ENCODE peak calls at places on chromosomes 6 and 20, in seven cellular contexts. C, J, P, R, A, V and K are unnamed samples.
A peak's percentile ranks its signal among the peaks of the same experiment; 100 is the strongest.

GRCh38 chr6:111984081-111984480 is 69.8 kb upstream of the CCN6 start:
- DNase-seq in C (no peak), J (no peak), P (no peak), R (no peak), A (no peak), V (no peak), K (no peak)

GRCh38 chr6:40587240-40588069 is at the start of gene LRFN2:
- DNase-seq in C (peak; percentile 90), J (peak; percentile 2), P (no peak), R (peak; percentile 49), A (peak; percentile 29), V (peak; percentile 73), K (peak; percentile 92)

GRCh38 chr20:46104262-46104661 is 13.9 kb upstream of the CD40 start:
- DNase-seq in C (no peak), J (no peak), P (no peak), R (no peak), A (no peak), V (no peak), K (no peak)

GRCh38 chr20:45487231-45487635 is 17.7 kb downstream of the WFDC2 start:
- DNase-seq in C (peak; percentile 9), J (no peak), P (no peak), R (no peak), A (no peak), V (no peak), K (peak; percentile 50)

GRCh38 chr6:164396071-164397047 is 913.0 kb downstream of the C6orf118 start:
- DNase-seq in C (no peak), J (peak; percentile 25), P (no peak), R (no peak), A (no peak), V (no peak), K (no peak)

GRCh38 chr6:74872754-74873446 is 333.0 kb downstream of the COL12A1 start:
- DNase-seq in C (no peak), J (peak; percentile 59), P (no peak), R (no peak), A (no peak), V (no peak), K (no peak)

GRCh38 chr6:161249327-161249726 is 24.5 kb downstream of the AGPAT4 start:
- DNase-seq in C (no peak), J (no peak), P (no peak), R (no peak), A (no peak), V (no peak), K (no peak)

GRCh38 chr6:40957616-40958492 is 81.2 kb downstream of the UNC5CL start:
- DNase-seq in C (no peak), J (peak; percentile 100), P (peak; percentile 55), R (no peak), A (no peak), V (no peak), K (no peak)

GRCh38 chr6:142935553-142936517 is 9.1 kb downstream of the HIVEP2 start:
- DNase-seq in C (no peak), J (no peak), P (no peak), R (no peak), A (no peak), V (peak; percentile 69), K (no peak)

GRCh38 chr20:4017051-4017702 is 1.8 kb upstream of the RNF24 start:
- DNase-seq in C (no peak), J (peak; percentile 84), P (no peak), R (no peak), A (no peak), V (no peak), K (no peak)

GRCh38 chr6:39076086-39076992 is 27.8 kb downstream of the GLP1R start:
- DNase-seq in C (no peak), J (no peak), P (no peak), R (no peak), A (no peak), V (peak; percentile 38), K (no peak)

GRCh38 chr20:61115627-61116026 is 136.4 kb upstream of the CDH4 start:
- DNase-seq in C (peak; percentile 61), J (no peak), P (no peak), R (no peak), A (no peak), V (no peak), K (no peak)

GRCh38 chr6:152087096-152087495 is 279.6 kb downstream of the ESR1 start:
- DNase-seq in C (no peak), J (peak; percentile 58), P (no peak), R (no peak), A (no peak), V (no peak), K (no peak)

GRCh38 chr6:82022614-82023102 is 224.9 kb downstream of the IBTK start:
- DNase-seq in C (peak; percentile 16), J (peak; percentile 96), P (no peak), R (no peak), A (no peak), V (no peak), K (no peak)

GRCh38 chr20:17471606-17472187 is 59.5 kb downstream of the BFSP1 start:
- DNase-seq in C (no peak), J (no peak), P (no peak), R (no peak), A (no peak), V (no peak), K (no peak)

GRCh38 chr20:5168582-5169396 is 42.0 kb downstream of the CDS2 start:
- DNase-seq in C (no peak), J (peak; percentile 37), P (peak; percentile 77), R (peak; percentile 69), A (no peak), V (no peak), K (no peak)

GRCh38 chr20:51221791-51222408 is 199.0 kb upstream of the KCNG1 start:
- DNase-seq in C (no peak), J (peak; percentile 6), P (peak; percentile 24), R (no peak), A (no peak), V (no peak), K (no peak)

GRCh38 chr6:108737594-108738546 is 110.4 kb upstream of the ARMC2 start:
- DNase-seq in C (no peak), J (peak; percentile 76), P (peak; percentile 52), R (no peak), A (no peak), V (no peak), K (no peak)

GRCh38 chr20:63020681-63021080 is 13.9 kb upstream of the BHLHE23 start:
- DNase-seq in C (no peak), J (no peak), P (no peak), R (no peak), A (no peak), V (no peak), K (no peak)

GRCh38 chr6:158799051-158799792 is 19.9 kb downstream of the EZR start:
- DNase-seq in C (no peak), J (peak; percentile 90), P (no peak), R (no peak), A (no peak), V (peak; percentile 36), K (peak; percentile 72)

GRCh38 chr6:138923561-138923960 is 64.5 kb downstream of the REPS1 start:
- DNase-seq in C (no peak), J (peak; percentile 36), P (no peak), R (no peak), A (no peak), V (no peak), K (no peak)

GRCh38 chr6:28838289-28838633 is 85.5 kb downstream of the TRIM27 start:
- DNase-seq in C (peak; percentile 71), J (no peak), P (no peak), R (peak; percentile 21), A (peak; percentile 71), V (peak; percentile 76), K (no peak)

GRCh38 chr6:157099912-157100593 is 223.3 kb downstream of the TMEM242 start:
- DNase-seq in C (no peak), J (no peak), P (no peak), R (no peak), A (peak; percentile 3), V (peak; percentile 82), K (no peak)

GRCh38 chr6:110874880-110875547 is 429 bp downstream of the AMD1 start:
- DNase-seq in C (no peak), J (no peak), P (no peak), R (peak; percentile 29), A (peak; percentile 32), V (peak; percentile 69), K (peak; percentile 62)

GRCh38 chr20:16518068-16518783 is 55.0 kb downstream of the KIF16B start:
- DNase-seq in C (peak; percentile 57), J (peak; percentile 50), P (peak; percentile 35), R (no peak), A (no peak), V (no peak), K (peak; percentile 60)

GRCh38 chr6:47106721-47107197 is 64.6 kb upstream of the ADGRF1 start:
- DNase-seq in C (peak; percentile 40), J (peak; percentile 55), P (no peak), R (no peak), A (no peak), V (no peak), K (no peak)

GRCh38 chr6:136173519-136174507 is 76.3 kb downstream of the MTFR2 start:
- DNase-seq in C (no peak), J (no peak), P (no peak), R (peak; percentile 38), A (no peak), V (no peak), K (peak; percentile 60)

GRCh38 chr20:10652185-10652584 is 21.6 kb downstream of the JAG1 start:
- DNase-seq in C (no peak), J (no peak), P (no peak), R (no peak), A (no peak), V (no peak), K (no peak)

GRCh38 chr6:84052204-84052882 is 18.8 kb downstream of the MRAP2 start:
- DNase-seq in C (peak; percentile 90), J (peak; percentile 32), P (peak; percentile 50), R (peak; percentile 70), A (no peak), V (no peak), K (peak; percentile 52)

GRCh38 chr6:7418238-7418905 is 28.8 kb downstream of the RIOK1 start:
- DNase-seq in C (no peak), J (peak; percentile 5), P (no peak), R (no peak), A (no peak), V (no peak), K (peak; percentile 42)

GRCh38 chr20:29079769-29080690 is 2177.4 kb upstream of the DEFB115 start:
- DNase-seq in C (no peak), J (peak; percentile 80), P (no peak), R (peak; percentile 29), A (no peak), V (peak; percentile 51), K (peak; percentile 87)

GRCh38 chr6:110609101-110609500 is 132.7 kb upstream of the SLC22A16 start:
- DNase-seq in C (no peak), J (no peak), P (no peak), R (peak; percentile 13), A (no peak), V (no peak), K (no peak)

GRCh38 chr6:148525453-148525852 is 182.8 kb downstream of the SASH1 start:
- DNase-seq in C (no peak), J (peak; percentile 32), P (no peak), R (no peak), A (no peak), V (no peak), K (no peak)

GRCh38 chr20:40897177-40897700 is 131.4 kb upstream of the TOP1 start:
- DNase-seq in C (no peak), J (no peak), P (no peak), R (no peak), A (no peak), V (no peak), K (peak; percentile 80)

GRCh38 chr6:133621751-133622150 is 267.2 kb upstream of the TCF21 start:
- DNase-seq in C (no peak), J (no peak), P (no peak), R (no peak), A (no peak), V (no peak), K (no peak)

GRCh38 chr6:11215773-11216172 is 16.7 kb downstream of the NEDD9 start:
- DNase-seq in C (no peak), J (peak; percentile 83), P (no peak), R (no peak), A (no peak), V (no peak), K (no peak)